ENCODE peak calls at places on chromosomes 12 and 14, in eight cellular contexts. I is T1000; Q is HEK293T; X is endothelial cell; L is stimulated activated CD4-positive, alpha-beta T cell treated with anti-CD3 and anti-CD28 coated beads, Interleukin-1b, Interleukin-23, amount 100 ng/mL, for 24 hours; O is NK-92 treated with Interleukin-12 subunit alpha and Interleukin-12 subunit beta, amount 100 ng/mL, for 24 hours; T is mesothelial cell of epicardium; A is H9. S is an unnamed sample.

GRCh38 chr12:130064999-130065398 is 97.3 kb upstream of the FZD10 start:
- DNase-seq in I (no peak), Q (no peak), X (no peak), L (no peak), O (no peak), T (no peak), A (peak), S (no peak)

GRCh38 chr12:3042394-3042793 is 34.8 kb upstream of the TSPAN9 start:
- DNase-seq in I (no peak), Q (no peak), X (no peak), L (no peak), O (no peak), T (no peak), A (peak), S (peak)

GRCh38 chr12:117313906-117314305 is 47.5 kb downstream of the NOS1 start:
- DNase-seq in I (no peak), Q (no peak), X (no peak), L (no peak), O (no peak), T (no peak), A (no peak), S (no peak)

GRCh38 chr12:113019045-113019444 is 37.5 kb upstream of the DTX1 start:
- DNase-seq in I (no peak), Q (no peak), X (no peak), L (no peak), O (no peak), T (no peak), A (no peak), S (no peak)

GRCh38 chr12:106866426-106867080 is 89.2 kb upstream of the TMEM263 start:
- DNase-seq in I (no peak), Q (no peak), X (no peak), L (no peak), O (no peak), T (no peak), A (no peak), S (no peak)

GRCh38 chr14:76718306-76719075 is 42.8 kb upstream of the VASH1 start:
- DNase-seq in I (no peak), Q (no peak), X (no peak), L (no peak), O (no peak), T (no peak), A (no peak), S (no peak)

GRCh38 chr14:101561145-101561896 is at the start of gene DIO3:
- DNase-seq in I (peak), Q (peak), X (peak), L (no peak), O (no peak), T (no peak), A (peak), S (peak)

GRCh38 chr12:75704664-75705063 is 193.3 kb upstream of the KRR1 start:
- DNase-seq in I (no peak), Q (peak), X (no peak), L (no peak), O (no peak), T (no peak), A (no peak), S (no peak)

GRCh38 chr12:627285-627684 is 36.0 kb downstream of the NINJ2 start:
- DNase-seq in I (no peak), Q (no peak), X (no peak), L (no peak), O (no peak), T (no peak), A (no peak), S (no peak)

GRCh38 chr14:104506461-104507253 is 72.9 kb upstream of the C14orf180 start:
- DNase-seq in I (no peak), Q (no peak), X (no peak), L (no peak), O (no peak), T (no peak), A (peak), S (no peak)

GRCh38 chr12:43835264-43835655 is 621 bp upstream of the TMEM117 start:
- DNase-seq in I (no peak), Q (no peak), X (no peak), L (no peak), O (no peak), T (no peak), A (no peak), S (no peak)

GRCh38 chr12:120833849-120834248 is 70.3 kb downstream of the SPPL3 start:
- DNase-seq in I (no peak), Q (no peak), X (no peak), L (no peak), O (no peak), T (no peak), A (no peak), S (no peak)

GRCh38 chr14:100601914-100602313 is 14.7 kb upstream of the BEGAIN start:
- DNase-seq in I (no peak), Q (no peak), X (no peak), L (no peak), O (no peak), T (no peak), A (no peak), S (no peak)

GRCh38 chr14:84927096-84927910 is 602.6 kb upstream of the FLRT2 start:
- DNase-seq in I (no peak), Q (no peak), X (no peak), L (no peak), O (no peak), T (no peak), A (no peak), S (no peak)

GRCh38 chr14:68408680-68409079 is 384.2 kb downstream of the ZFP36L1 start:
- DNase-seq in I (no peak), Q (no peak), X (no peak), L (no peak), O (no peak), T (no peak), A (no peak), S (no peak)

GRCh38 chr14:53634793-53635192 is 321.8 kb downstream of the BMP4 start:
- DNase-seq in I (no peak), Q (no peak), X (no peak), L (no peak), O (no peak), T (no peak), A (no peak), S (no peak)

GRCh38 chr12:95681210-95681765 is 109.3 kb downstream of the NTN4 start:
- DNase-seq in I (no peak), Q (no peak), X (no peak), L (no peak), O (no peak), T (no peak), A (no peak), S (no peak)

GRCh38 chr14:55107766-55108554 is 21.1 kb upstream of the LGALS3 start:
- DNase-seq in I (peak), Q (peak), X (peak), L (no peak), O (no peak), T (no peak), A (peak), S (peak)

GRCh38 chr12:4168041-4168440 is 105.5 kb upstream of the CCND2 start:
- DNase-seq in I (no peak), Q (no peak), X (no peak), L (no peak), O (no peak), T (no peak), A (no peak), S (no peak)

GRCh38 chr12:124379938-124380754 is 85.3 kb downstream of the RFLNA start:
- DNase-seq in I (peak), Q (no peak), X (peak), L (no peak), O (no peak), T (no peak), A (no peak), S (no peak)

GRCh38 chr14:101235042-101235871 is 326.0 kb upstream of the DIO3 start:
- DNase-seq in I (no peak), Q (peak), X (peak), L (no peak), O (no peak), T (no peak), A (peak), S (peak)

GRCh38 chr14:73795974-73796373 is 55.7 kb upstream of the PTGR2 start:
- DNase-seq in I (peak), Q (no peak), X (no peak), L (no peak), O (no peak), T (no peak), A (no peak), S (peak)

GRCh38 chr14:104650057-104650980 is 39.1 kb upstream of the INF2 start:
- DNase-seq in I (no peak), Q (peak), X (peak), L (peak), O (no peak), T (peak), A (peak), S (peak)

GRCh38 chr14:96205994-96206392 is 1.4 kb downstream of the BDKRB2 start:
- DNase-seq in I (no peak), Q (no peak), X (no peak), L (no peak), O (no peak), T (no peak), A (no peak), S (no peak)

GRCh38 chr12:131941116-131941986 is 8.4 kb upstream of the EP400 start:
- DNase-seq in I (no peak), Q (no peak), X (no peak), L (no peak), O (no peak), T (no peak), A (no peak), S (no peak)

GRCh38 chr12:104886418-104887401 is 71.4 kb downstream of the SLC41A2 start:
- DNase-seq in I (no peak), Q (no peak), X (no peak), L (no peak), O (no peak), T (no peak), A (no peak), S (no peak)

GRCh38 chr14:59358105-59358504 is 107.1 kb downstream of the GPR135 start:
- DNase-seq in I (no peak), Q (no peak), X (no peak), L (no peak), O (no peak), T (no peak), A (peak), S (peak)